ENCODE peak calls at places on chromosomes 7 and 10, in four cellular contexts. H, W, I and G are unnamed samples.

GRCh38 chr10:56763090-56763489 is 402.0 kb upstream of the ZWINT start:
- DNase-seq in I (no peak), H (no peak), W (no peak), G (no peak)

GRCh38 chr7:81484266-81484665 is 285.6 kb downstream of the HGF start:
- DNase-seq in W (no peak), H (peak), I (peak), G (no peak)

GRCh38 chr10:132876967-132877366 is 65.4 kb downstream of the CFAP46 start:
- DNase-seq in H (peak), W (no peak), I (no peak), G (no peak)

GRCh38 chr10:52146766-52147165 is 167.3 kb upstream of the DKK1 start:
- DNase-seq in H (no peak), W (no peak), I (no peak), G (no peak)

GRCh38 chr10:45625879-45626278 is 46.7 kb downstream of the ZFAND4 start:
- DNase-seq in H (no peak), W (no peak), I (no peak), G (no peak)

GRCh38 chr10:70772627-70773026 is 12.6 kb downstream of the TBATA start:
- DNase-seq in H (no peak), I (no peak), W (no peak), G (no peak)

GRCh38 chr10:27822286-27822685 is 76.7 kb upstream of the MKX start:
- DNase-seq in W (no peak), I (no peak), H (no peak), G (no peak)

GRCh38 chr10:11958956-11959355 is 83.7 kb downstream of the UPF2 start:
- DNase-seq in H (no peak), I (peak), W (no peak), G (no peak)

GRCh38 chr7:70595741-70596574 is 536.0 kb upstream of the GALNT17 start:
- DNase-seq in W (no peak), I (no peak), H (peak), G (no peak)

GRCh38 chr10:80324086-80324485 is 32.5 kb downstream of the DYDC1 start:
- DNase-seq in H (no peak), I (no peak), W (no peak), G (no peak)

GRCh38 chr10:68086910-68087309 is 11.8 kb upstream of the HERC4 start:
- DNase-seq in H (no peak), I (no peak), W (no peak), G (no peak)

GRCh38 chr7:11461999-11462398 is 370.0 kb downstream of the THSD7A start:
- DNase-seq in H (no peak), W (no peak), I (no peak), G (no peak)

GRCh38 chr7:42672339-42672990 is 239.4 kb downstream of the C7orf25 start:
- DNase-seq in W (no peak), H (no peak), I (no peak), G (no peak)

GRCh38 chr10:24784923-24785322 is 61.2 kb upstream of the ARHGAP21 start:
- DNase-seq in H (no peak), I (no peak), W (no peak), G (no peak)

GRCh38 chr7:98224701-98225181 is 13.5 kb downstream of the BHLHA15 start:
- DNase-seq in H (no peak), W (no peak), I (no peak), G (no peak)

GRCh38 chr10:34523017-34523767 is 291.9 kb downstream of the PARD3 start:
- DNase-seq in I (no peak), H (no peak), W (no peak), G (no peak)

GRCh38 chr10:31961675-31962074 is 33.0 kb upstream of the ARHGAP12 start:
- DNase-seq in I (no peak), H (no peak), W (no peak), G (no peak)

GRCh38 chr7:130639391-130639790 is 29.2 kb downstream of the COPG2 start:
- DNase-seq in W (no peak), I (no peak), H (no peak), G (no peak)

GRCh38 chr10:78301481-78301880 is 267.8 kb downstream of the RPS24 start:
- DNase-seq in W (no peak), I (no peak), H (no peak), G (no peak)

GRCh38 chr10:9045311-9045710 is 990.8 kb downstream of the GATA3 start:
- DNase-seq in H (no peak), I (no peak), W (no peak), G (no peak)

GRCh38 chr7:149720372-149721083 is 52.9 kb downstream of the ZNF467 start:
- DNase-seq in H (no peak), W (no peak), I (peak), G (no peak)

GRCh38 chr10:118721005-118721876 is 33.5 kb downstream of the CACUL1 start:
- DNase-seq in H (peak), I (peak), W (no peak), G (peak)

GRCh38 chr7:156752371-156753297 is 112.1 kb downstream of the RNF32 start:
- DNase-seq in W (no peak), H (no peak), I (peak), G (no peak)

GRCh38 chr7:143015926-143016490 is 10.9 kb downstream of the OR9A2 start:
- DNase-seq in H (no peak), W (no peak), I (no peak), G (no peak)

GRCh38 chr7:143362126-143362961 is at the start of gene FAM131B:
- DNase-seq in W (no peak), I (no peak), H (peak), G (no peak)

GRCh38 chr7:151070573-151070960 is 10.0 kb downstream of the FASTK start:
- DNase-seq in H (no peak), I (no peak), W (no peak), G (no peak)

GRCh38 chr7:47803846-47804245 is 144.4 kb downstream of the PKD1L1 start:
- DNase-seq in W (no peak), H (no peak), I (no peak), G (no peak)

GRCh38 chr7:98472391-98473002 is 71.6 kb upstream of the BAIAP2L1 start:
- DNase-seq in H (no peak), I (no peak), W (no peak), G (no peak)

GRCh38 chr10:75596930-75597629 is 165.7 kb downstream of the LRMDA start:
- DNase-seq in H (no peak), W (no peak), I (no peak), G (no peak)

GRCh38 chr7:104643587-104644217 is 315.3 kb downstream of the LHFPL3 start:
- DNase-seq in I (peak), W (no peak), H (peak), G (peak)

GRCh38 chr7:140673063-140673769 is 471 bp downstream of the ADCK2 start:
- DNase-seq in W (no peak), H (peak), I (no peak), G (peak)

GRCh38 chr10:93440591-93441012 is 41.5 kb downstream of the MYOF start:
- DNase-seq in H (no peak), W (no peak), I (no peak), G (no peak)

GRCh38 chr7:34832020-34832419 is 174.0 kb downstream of the NPSR1 start:
- DNase-seq in I (no peak), H (no peak), W (no peak), G (no peak)

GRCh38 chr7:30682131-30683083 is at the start of gene CRHR2:
- DNase-seq in I (no peak), H (peak), W (no peak), G (peak)

GRCh38 chr7:74256446-74257408 is 2.5 kb upstream of the RFC2 start:
- DNase-seq in H (no peak), W (no peak), I (no peak), G (no peak)

DNA sequence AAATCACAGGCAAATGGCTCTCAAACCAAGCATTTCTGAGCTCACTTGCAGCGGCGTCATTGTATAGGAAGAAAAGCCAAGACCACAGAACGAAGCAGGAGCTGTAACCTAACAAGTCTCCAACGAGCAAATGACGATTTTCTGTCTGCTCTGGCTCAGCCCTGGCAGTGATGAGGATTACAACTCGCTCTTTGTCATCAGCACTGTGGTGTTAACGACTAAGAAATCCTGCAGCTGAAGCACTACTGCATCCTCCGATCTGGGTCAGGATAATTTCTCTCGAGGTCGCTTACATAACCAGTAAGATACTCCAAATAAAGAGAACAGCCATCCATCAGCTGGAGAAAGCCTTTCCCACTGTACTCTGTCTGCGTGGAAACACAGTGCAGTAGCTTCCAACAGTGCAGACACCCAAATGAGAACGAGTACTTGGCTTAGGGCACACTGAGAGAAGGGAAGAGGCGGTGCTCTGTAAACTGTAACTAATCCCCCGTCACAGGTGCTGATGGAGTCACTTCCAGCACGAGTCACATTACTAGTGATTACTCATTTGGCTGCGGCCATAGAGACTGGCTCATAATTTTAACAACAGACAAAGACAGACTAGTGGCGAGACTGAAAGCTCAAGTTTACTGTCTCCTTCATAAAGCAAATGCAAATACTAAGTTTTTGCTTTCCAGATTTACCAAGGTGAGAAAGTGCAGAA is 135.8 kb downstream of the NRBF2 start:
- DNase-seq in I (peak), W (peak), H (peak), G (peak)
- TF ChIP-seq CBFB in I (no peak), W (peak), H (no peak), G (no peak)

DNA sequence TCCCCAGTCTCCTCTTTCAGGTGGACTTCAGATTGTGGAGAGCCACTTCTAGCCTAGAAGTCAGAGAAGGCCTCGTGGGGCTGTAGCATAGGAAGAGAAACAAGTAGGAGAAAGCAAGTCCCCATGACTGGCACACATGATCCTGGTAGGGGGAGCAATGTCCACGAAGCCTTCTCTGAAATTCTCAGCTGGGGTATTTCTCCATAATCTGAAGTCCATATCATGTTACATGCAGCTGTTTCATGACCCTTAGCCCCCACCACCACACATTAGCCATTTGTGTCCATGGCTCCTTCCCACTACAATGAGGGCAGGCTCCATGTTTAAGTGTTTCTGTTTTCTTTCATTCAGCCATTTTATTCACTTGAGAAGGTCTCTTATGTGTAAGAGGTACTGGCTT is 43.2 kb downstream of the LAMB4 start:
- DNase-seq in H (no peak), I (peak), W (no peak), G (peak)
- TF ChIP-seq CBFB in H (no peak), I (no peak), W (no peak), G (no peak)

DNA sequence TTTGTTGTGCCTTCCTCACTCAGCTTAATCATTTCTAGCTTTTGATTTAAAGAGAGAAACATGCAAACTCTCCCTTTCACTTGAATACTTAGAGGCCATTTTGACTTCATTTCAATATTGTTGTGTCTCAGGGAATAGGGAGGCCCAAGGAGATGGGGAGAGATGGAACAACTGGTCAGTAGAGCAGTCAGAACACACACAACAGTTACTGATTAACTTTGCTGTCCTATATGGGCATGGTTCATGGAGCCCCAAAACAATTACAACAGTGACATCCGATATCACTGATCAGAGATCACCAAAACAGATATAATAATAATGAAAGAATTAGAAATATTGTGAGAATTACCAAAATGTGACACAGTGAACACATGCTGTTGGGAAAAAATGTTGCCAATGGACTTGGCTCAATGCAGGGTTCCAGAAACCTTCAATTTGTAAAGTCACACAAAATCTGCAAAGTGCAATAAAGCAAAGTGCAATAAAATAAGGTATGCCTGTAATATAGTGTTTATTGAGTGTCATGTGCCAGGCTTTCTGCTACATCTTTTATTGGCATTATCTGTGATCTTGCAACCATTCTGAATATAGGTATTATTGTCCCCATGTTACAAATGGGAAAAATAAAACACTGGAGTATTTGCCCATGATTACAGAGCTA is 38.2 kb downstream of the CCDC71L start:
- DNase-seq in I (no peak), W (no peak), H (no peak), G (no peak)
- TF ChIP-seq CBFB in I (no peak), W (no peak), H (no peak), G (no peak)

DNA sequence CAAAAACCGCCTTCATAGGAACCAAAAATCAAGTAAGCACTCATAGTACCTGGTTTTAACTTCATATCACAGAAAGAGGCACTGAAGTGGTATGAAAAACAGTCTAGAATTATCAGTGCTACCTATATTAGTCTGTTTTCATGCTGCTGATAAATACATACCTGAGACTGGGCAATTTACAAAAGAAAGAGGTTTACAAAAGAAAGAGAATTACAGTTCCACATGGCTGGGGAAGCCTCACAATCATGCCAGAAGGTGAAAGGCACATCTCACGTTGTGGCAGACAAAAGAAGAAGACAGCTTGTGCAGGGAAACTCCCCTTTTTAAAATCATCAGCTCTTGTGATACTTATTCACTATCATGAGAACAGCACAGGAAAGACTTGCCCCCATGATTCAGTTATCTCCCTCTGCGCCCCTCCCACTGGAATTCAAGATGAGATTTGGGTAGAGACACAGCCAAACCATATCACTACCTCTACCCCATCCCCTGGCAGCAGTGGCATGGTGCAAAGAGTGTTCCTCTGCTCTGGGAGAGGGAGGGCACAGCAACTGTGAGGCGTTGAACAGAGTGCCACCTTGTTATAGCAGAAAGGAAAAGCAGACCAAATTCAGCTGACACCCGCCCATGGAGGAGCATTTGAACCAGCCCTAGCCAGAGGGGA is 62.0 kb upstream of the PTPRZ1 start:
- DNase-seq in H (no peak), I (no peak), W (no peak), G (no peak)
- TF ChIP-seq CBFB in H (no peak), I (no peak), W (no peak), G (no peak)

GRCh38 chr10:112732277-112732891 is 217.7 kb upstream of the TCF7L2 start:
- DNase-seq in W (no peak), I (no peak), H (no peak), G (no peak)
- TF ChIP-seq CBFB in W (no peak), I (no peak), H (no peak), G (no peak)

DNA sequence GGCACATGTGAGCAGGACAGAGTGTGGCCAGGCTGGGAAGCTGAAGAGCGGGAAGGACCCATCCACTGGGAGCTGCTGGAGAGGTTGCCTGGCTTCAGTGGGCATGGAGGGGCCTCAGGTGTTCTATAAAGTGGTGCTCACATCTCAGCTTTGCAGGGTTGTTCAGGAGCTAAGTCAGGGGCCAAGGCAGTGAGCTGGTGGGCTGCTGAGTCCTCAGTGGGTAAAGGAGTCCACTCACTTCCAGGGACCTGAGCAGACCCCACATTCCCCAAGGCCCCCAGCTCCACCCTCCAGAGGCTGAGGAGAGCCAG is 28.8 kb upstream of the C10orf53 start:
- DNase-seq in H (no peak), I (no peak), W (no peak), G (no peak)
- TF ChIP-seq CBFB in H (no peak), I (no peak), W (no peak), G (no peak)

GRCh38 chr10:125066704-125067447 is 93.5 kb downstream of the CTBP2 start:
- DNase-seq in W (no peak), I (no peak), H (no peak), G (no peak)

GRCh38 chr10:125062244-125063208 is 97.8 kb downstream of the CTBP2 start:
- DNase-seq in I (no peak), H (no peak), W (no peak), G (no peak)

GRCh38 chr10:125067764-125068163 is 92.6 kb downstream of the CTBP2 start:
- DNase-seq in W (no peak), H (no peak), I (no peak), G (no peak)

GRCh38 chr10:125063256-125063945 is 97.0 kb downstream of the CTBP2 start:
- DNase-seq in I (no peak), H (no peak), W (no peak), G (no peak)

DNA sequence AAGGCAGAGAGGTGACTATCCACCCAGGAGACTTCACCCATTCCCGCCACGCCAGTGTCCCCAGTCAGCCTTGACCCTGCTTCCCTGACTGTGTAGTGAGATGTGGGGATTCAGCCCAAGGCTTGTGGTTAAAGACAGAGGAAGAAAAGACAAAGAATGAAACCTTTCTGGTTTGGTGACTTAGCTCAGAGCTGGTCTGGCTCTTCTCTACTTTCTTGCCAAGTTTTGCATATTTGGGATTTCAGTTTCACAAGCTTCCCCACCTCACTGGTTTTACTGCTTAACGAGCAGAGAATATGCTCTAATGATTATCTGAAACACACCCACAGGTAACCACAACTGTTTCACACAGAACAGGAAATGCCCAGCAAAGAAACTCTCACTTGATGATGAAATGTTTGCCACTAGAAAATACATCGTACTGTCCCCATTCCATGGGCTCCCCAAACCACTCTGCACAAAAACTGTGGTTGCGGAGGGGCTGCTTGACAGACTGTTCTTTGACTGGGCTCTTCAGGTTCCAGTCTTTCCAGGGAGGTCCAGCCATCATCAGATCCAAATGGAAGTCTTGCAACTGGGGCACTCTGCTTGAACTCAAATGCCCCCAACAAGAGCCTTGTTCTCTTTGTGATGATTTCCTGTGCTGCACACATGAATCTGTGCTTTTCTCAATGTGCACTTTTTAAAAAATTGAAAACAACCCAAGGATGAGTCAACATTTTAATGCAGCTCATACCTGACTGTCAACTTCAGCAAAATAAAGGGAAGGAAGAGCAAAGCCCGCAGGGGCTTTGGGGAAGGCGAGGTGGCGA is 95.5 kb downstream of the CTBP2 start:
- DNase-seq in H (no peak), W (peak), I (no peak), G (no peak)
- TF ChIP-seq CBFB in H (no peak), W (peak), I (no peak), G (no peak)